ENCODE peak calls at places on chromosomes 16 and 17, in six cellular contexts. G, Z, H, Q, V and A are unnamed samples.
A peak's percentile ranks its signal among the peaks of the same experiment; 100 is the strongest.

GRCh38 chr17:81931557-81932332 is 4.2 kb upstream of the MAFG start:
- DNase-seq in Q (no peak), H (no peak), Z (no peak), V (no peak), G (no peak), A (no peak)

GRCh38 chr16:9256196-9256595 is 164.8 kb downstream of the HAPSTR1 start:
- DNase-seq in Q (no peak), G (no peak), V (no peak), H (no peak), Z (no peak), A (no peak)

GRCh38 chr16:11164482-11165270 is 91.3 kb downstream of the SOCS1 start:
- DNase-seq in V (no peak), Z (no peak), H (no peak), G (no peak), Q (no peak), A (peak; percentile 47)

GRCh38 chr17:12510535-12510934 is 155.2 kb upstream of the MYOCD start:
- DNase-seq in Z (no peak), G (no peak), Q (peak; percentile 75), V (no peak), H (no peak), A (no peak)

GRCh38 chr16:30394603-30395154 is 541 bp upstream of the ZNF48 start:
- DNase-seq in H (no peak), Z (no peak), Q (peak; percentile 50), G (no peak), V (no peak), A (no peak)

GRCh38 chr16:27408012-27408601 is 6.1 kb downstream of the IL21R start:
- DNase-seq in Q (peak; percentile 65), Z (peak; percentile 8), G (no peak), H (no peak), V (no peak), A (no peak)

GRCh38 chr17:59963738-59964454 is 644 bp downstream of the RNFT1 start:
- DNase-seq in Z (no peak), G (peak; percentile 37), Q (peak; percentile 69), V (peak; percentile 65), H (no peak), A (peak; percentile 53)

GRCh38 chr17:40251576-40251975 is 32.5 kb downstream of the WIPF2 start:
- DNase-seq in Q (peak; percentile 85), Z (no peak), G (peak; percentile 25), V (no peak), H (peak; percentile 44), A (no peak)

GRCh38 chr17:38324141-38324540 is 19.6 kb downstream of the GPR179 start:
- DNase-seq in G (no peak), Z (peak; percentile 36), Q (no peak), V (no peak), H (no peak), A (no peak)

GRCh38 chr16:57619606-57620315 is 8.7 kb upstream of the ADGRG1 start:
- DNase-seq in V (no peak), G (peak; percentile 77), H (no peak), Z (peak; percentile 66), Q (no peak), A (no peak)

GRCh38 chr16:77759821-77760220 is 28.5 kb upstream of the VAT1L start:
- DNase-seq in G (no peak), V (no peak), Z (no peak), H (no peak), Q (peak; percentile 38), A (no peak)

GRCh38 chr17:68910256-68910705 is 44.9 kb downstream of the ABCA8 start:
- DNase-seq in V (peak; percentile 87), Z (no peak), Q (peak; percentile 4), G (no peak), H (no peak), A (no peak)

GRCh38 chr17:2029911-2030778 is at the start of gene DPH1:
- DNase-seq in Q (peak; percentile 91), H (peak; percentile 71), G (peak; percentile 90), V (peak; percentile 89), Z (no peak), A (peak; percentile 95)

GRCh38 chr16:75341934-75342811 is 90.7 kb upstream of the BCAR1 start:
- DNase-seq in G (peak; percentile 48), Q (peak; percentile 65), Z (no peak), H (no peak), V (no peak), A (no peak)

GRCh38 chr17:75096082-75096625 is 8.4 kb downstream of the SLC16A5 start:
- DNase-seq in Q (peak; percentile 69), V (peak; percentile 42), H (no peak), G (peak; percentile 87), Z (no peak), A (no peak)

GRCh38 chr16:53370827-53371226 is 63.4 kb upstream of the RBL2 start:
- DNase-seq in H (no peak), G (no peak), Z (no peak), V (no peak), Q (no peak), A (no peak)

GRCh38 chr17:53687324-53687723 is 135.4 kb upstream of the KIF2B start:
- DNase-seq in Q (no peak), H (no peak), Z (no peak), G (no peak), V (no peak), A (no peak)

GRCh38 chr17:5510776-5511175 is 24.4 kb downstream of the MIS12 start:
- DNase-seq in H (no peak), V (no peak), Z (no peak), G (no peak), Q (no peak), A (no peak)

GRCh38 chr16:81036751-81037350 is 1.2 kb downstream of the ATMIN start:
- DNase-seq in V (no peak), Q (no peak), Z (no peak), G (no peak), H (no peak), A (no peak)

GRCh38 chr16:81786321-81786720 is 7.2 kb downstream of the PLCG2 start:
- DNase-seq in G (no peak), H (no peak), Z (no peak), Q (peak; percentile 6), V (no peak), A (no peak)

GRCh38 chr17:17091276-17091675 is 49.0 kb downstream of the MPRIP start:
- DNase-seq in Z (no peak), V (no peak), H (no peak), Q (no peak), G (no peak), A (no peak)

GRCh38 chr17:67180275-67180674 is 64.7 kb downstream of the HELZ start:
- DNase-seq in Z (no peak), Q (no peak), G (no peak), H (no peak), V (no peak), A (no peak)

GRCh38 chr17:45427181-45427835 is 5.4 kb downstream of the ARHGAP27 start:
- DNase-seq in H (no peak), Q (no peak), Z (no peak), V (no peak), G (no peak), A (no peak)

GRCh38 chr16:1393613-1394176 is 20.8 kb downstream of the UNKL start:
- DNase-seq in Z (no peak), Q (no peak), H (no peak), V (no peak), G (no peak), A (no peak)

GRCh38 chr16:85010931-85011845 is at the start of gene ZDHHC7:
- DNase-seq in H (peak; percentile 56), Q (peak; percentile 84), Z (peak; percentile 91), G (peak; percentile 86), V (peak; percentile 92), A (peak; percentile 96)

GRCh38 chr16:73082608-73083007 is 34.7 kb upstream of the ZFHX3 start:
- DNase-seq in Q (peak; percentile 98), V (no peak), G (no peak), H (peak; percentile 86), Z (no peak), A (no peak)

GRCh38 chr16:89061086-89061485 is 32.6 kb upstream of the ACSF3 start:
- DNase-seq in G (no peak), V (no peak), H (no peak), Q (no peak), Z (no peak), A (no peak)

GRCh38 chr17:16415031-16415924 is at the start of gene TRPV2:
- DNase-seq in Q (no peak), G (no peak), V (no peak), Z (no peak), H (no peak), A (no peak)

GRCh38 chr16:86931410-86931941 is 353.1 kb downstream of the FOXL1 start:
- DNase-seq in Q (peak; percentile 89), H (peak; percentile 63), V (no peak), Z (peak; percentile 82), G (peak; percentile 51), A (no peak)

GRCh38 chr17:2054262-2054739 is 602 bp upstream of the HIC1 start:
- DNase-seq in Q (peak; percentile 55), H (no peak), Z (no peak), V (no peak), G (no peak), A (peak; percentile 47)

GRCh38 chr17:15463363-15463762 is 4.1 kb downstream of the CDRT4 start:
- DNase-seq in Q (peak; percentile 92), G (peak; percentile 47), Z (no peak), H (peak; percentile 72), V (peak; percentile 40), A (no peak)